ENCODE peak calls at places on chromosome 15, in four cellular contexts. T is HepG2, H is H1, Y is GM12878. Z is an unnamed sample.

GRCh38 chr15:41936649-41937567 is 35.4 kb downstream of the EHD4 start:
- DNase-seq in H (no peak), T (no peak), Y (no peak), Z (no peak)

GRCh38 chr15:56149071-56149470 is 94.6 kb downstream of the RFX7 start:
- DNase-seq in H (no peak), T (no peak), Y (no peak), Z (no peak)

GRCh38 chr15:67091966-67092677 is 26.7 kb downstream of the SMAD3 start:
- DNase-seq in Y (no peak), T (no peak), H (no peak), Z (no peak)

GRCh38 chr15:26628879-26629529 is 143.9 kb downstream of the GABRB3 start:
- DNase-seq in H (peak; percentile 51), T (no peak), Y (no peak), Z (no peak)

GRCh38 chr15:30065025-30065801 is 17.5 kb upstream of the GOLGA8J start:
- DNase-seq in Y (no peak), T (no peak), H (no peak), Z (no peak)

GRCh38 chr15:75027551-75027950 is 4.2 kb downstream of the PPCDC start:
- DNase-seq in T (no peak), H (no peak), Y (no peak), Z (no peak)

GRCh38 chr15:58136731-58137130 is 1.4 kb upstream of the AQP9 start:
- DNase-seq in H (no peak), Y (no peak), T (no peak), Z (no peak)

GRCh38 chr15:56524915-56525314 is 60.0 kb upstream of the MNS1 start:
- DNase-seq in Y (no peak), H (no peak), T (no peak), Z (no peak)

GRCh38 chr15:25248583-25249235 is 190.1 kb downstream of the UBE3A start:
- DNase-seq in H (no peak), Y (no peak), T (no peak), Z (no peak)

GRCh38 chr15:65096481-65097385 is 18.3 kb downstream of the UBAP1L start:
- DNase-seq in Y (no peak), H (no peak), T (no peak), Z (no peak)

GRCh38 chr15:63232400-63232799 is 43.0 kb downstream of the RAB8B start:
- DNase-seq in H (no peak), Y (no peak), T (no peak), Z (no peak)

GRCh38 chr15:45338417-45338816 is 39.9 kb downstream of the GATM start:
- DNase-seq in H (no peak), Y (no peak), T (peak; percentile 80), Z (no peak)

GRCh38 chr15:43441316-43441715 is 51.6 kb downstream of the TP53BP1 start:
- DNase-seq in H (no peak), T (peak; percentile 3), Y (no peak), Z (peak; percentile 22)

GRCh38 chr15:93151488-93151887 is 62.5 kb upstream of the RGMA start:
- DNase-seq in H (no peak), T (no peak), Y (no peak), Z (no peak)

GRCh38 chr15:40327338-40327917 is 3.9 kb downstream of the INAFM2 start:
- DNase-seq in H (no peak), Y (no peak), T (no peak), Z (no peak)

GRCh38 chr15:31357148-31357547 is 30.5 kb downstream of the KLF13 start:
- DNase-seq in H (no peak), T (no peak), Y (no peak), Z (no peak)

GRCh38 chr15:42147431-42147735 is 9.1 kb downstream of the PLA2G4F start:
- DNase-seq in T (no peak), Y (no peak), H (no peak), Z (no peak)

GRCh38 chr15:47422901-47423300 is 294.4 kb upstream of the SEMA6D start:
- DNase-seq in H (no peak), Y (no peak), T (no peak), Z (no peak)

GRCh38 chr15:53872410-53872809 is 105.8 kb upstream of the UNC13C start:
- DNase-seq in H (no peak), T (no peak), Y (no peak), Z (no peak)

GRCh38 chr15:25860885-25861866 is 2.0 kb downstream of the ATP10A start:
- DNase-seq in Y (no peak), H (no peak), T (no peak), Z (no peak)

GRCh38 chr15:40248006-40248783 is 9.3 kb downstream of the PAK6 start:
- DNase-seq in Y (no peak), T (no peak), H (no peak), Z (peak; percentile 84)

GRCh38 chr15:74167891-74168331 is 5.6 kb upstream of the ISLR start:
- DNase-seq in Y (no peak), H (no peak), T (no peak), Z (no peak)

GRCh38 chr15:59138243-59138642 is 33.3 kb downstream of the CCNB2 start:
- DNase-seq in Y (no peak), T (peak; percentile 54), H (peak; percentile 66), Z (peak; percentile 72)

GRCh38 chr15:99976811-99977271 is 243.6 kb upstream of the LYSMD4 start:
- DNase-seq in T (no peak), H (no peak), Y (no peak), Z (no peak)

GRCh38 chr15:43105077-43105769 is 615 bp downstream of the UBR1 start:
- DNase-seq in H (no peak), T (peak; percentile 9), Y (no peak), Z (peak; percentile 21)

GRCh38 chr15:54772663-54773062 is 424.1 kb downstream of the RSL24D1 start:
- DNase-seq in T (no peak), H (no peak), Y (no peak), Z (no peak)

GRCh38 chr15:100531823-100532222 is 3.1 kb upstream of the CERS3 start:
- DNase-seq in H (no peak), Y (no peak), T (no peak), Z (no peak)

GRCh38 chr15:57566840-57567239 is 24.9 kb upstream of the MYZAP start:
- DNase-seq in Y (no peak), H (no peak), T (no peak), Z (no peak)

DNA sequence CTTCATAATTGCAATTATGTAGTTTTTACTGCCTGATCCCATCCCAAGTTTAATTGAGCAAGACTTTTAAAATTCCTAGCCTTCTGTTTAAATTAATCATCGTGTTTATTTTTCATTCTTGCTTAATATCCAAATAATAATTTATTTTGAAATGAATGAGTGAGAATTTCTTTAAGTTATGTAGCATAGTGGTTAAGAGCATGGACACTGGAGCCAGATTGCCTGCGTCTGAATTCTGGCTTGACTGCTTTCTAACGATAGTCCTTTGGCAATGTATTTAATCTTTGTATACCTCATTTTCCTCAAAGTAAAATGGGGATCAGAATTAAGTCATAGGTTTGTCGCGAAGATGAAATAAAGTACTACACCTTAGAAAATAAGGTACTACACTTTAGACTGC is 71.4 kb downstream of the LRRC49 start:
- DNase-seq in T (no peak), H (no peak), Y (no peak), Z (no peak)
- TF ChIP-seq TCF12 in T (no peak), H (no peak), Y (no peak), Z (no peak)

DNA sequence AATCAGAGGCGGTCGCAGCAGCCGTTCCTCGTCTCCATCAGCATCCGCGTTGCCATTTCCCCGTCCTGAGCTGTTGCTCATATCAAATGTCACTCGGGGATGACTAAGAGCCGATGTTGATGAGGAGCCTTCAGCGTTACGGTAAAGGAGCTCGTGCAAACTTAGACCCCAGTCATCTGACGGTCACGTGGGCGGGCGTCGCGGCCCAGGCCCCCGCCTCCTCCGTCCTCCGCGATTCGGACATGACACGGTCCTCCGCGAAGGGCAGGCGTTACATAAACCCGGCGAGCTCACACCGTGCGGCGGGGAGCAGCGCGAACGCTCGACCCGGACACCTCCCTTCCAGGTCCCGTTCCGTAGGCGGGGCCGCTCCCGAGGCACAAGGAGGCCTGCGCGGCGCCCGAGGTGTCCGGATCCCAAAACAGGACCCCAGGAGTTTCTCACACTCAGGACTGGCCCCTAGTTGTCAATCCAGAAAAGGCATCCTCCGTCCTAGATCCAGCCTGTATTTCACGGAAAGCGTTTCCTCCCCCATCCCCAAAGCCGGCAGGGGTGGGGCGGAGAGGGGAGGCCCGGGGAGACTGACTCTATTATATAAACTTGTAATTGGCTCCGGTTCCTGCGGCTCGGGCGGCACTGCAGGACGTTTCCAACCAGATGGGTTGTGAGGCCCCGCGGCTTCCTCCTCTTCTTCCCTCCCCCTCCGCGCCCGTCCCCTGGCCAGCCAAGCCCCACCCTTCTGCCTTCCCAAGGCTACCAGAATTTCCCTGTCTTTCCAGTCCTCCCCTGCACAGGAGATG is 100.0 kb upstream of the IGF1R start:
- DNase-seq in T (no peak), H (peak; percentile 23), Y (no peak), Z (peak; percentile 64)
- TF ChIP-seq TCF12 in T (no peak), H (no peak), Y (no peak), Z (no peak)

DNA sequence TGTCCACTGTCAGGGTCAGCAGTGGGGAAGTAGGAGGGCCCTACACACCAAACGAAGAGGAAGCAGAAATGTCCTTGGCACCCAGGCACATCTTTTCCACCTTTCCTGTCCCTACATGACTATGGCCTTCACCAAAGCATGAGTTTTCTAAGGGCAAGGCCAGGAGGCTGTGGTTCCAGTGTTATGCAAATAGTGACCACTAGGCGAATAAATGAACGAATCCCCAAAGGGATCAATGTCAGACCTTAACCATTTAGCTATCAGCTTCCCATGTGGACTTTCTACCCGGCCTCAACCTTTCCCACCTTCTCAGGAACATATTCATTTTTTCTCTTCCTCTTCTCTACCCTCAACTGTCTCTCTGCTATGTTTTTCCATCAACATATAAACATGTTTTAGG is 63.1 kb downstream of the NTRK3 start:
- DNase-seq in T (peak; percentile 4), H (no peak), Y (no peak), Z (no peak)
- TF ChIP-seq TCF12 in T (no peak), H (no peak), Y (no peak), Z (no peak)

GRCh38 chr15:86711476-86711875 is 631.8 kb downstream of the AGBL1 start:
- DNase-seq in Y (no peak), H (no peak), T (no peak), Z (no peak)
- TF ChIP-seq TCF12 in Y (no peak), H (no peak), T (no peak), Z (no peak)

DNA sequence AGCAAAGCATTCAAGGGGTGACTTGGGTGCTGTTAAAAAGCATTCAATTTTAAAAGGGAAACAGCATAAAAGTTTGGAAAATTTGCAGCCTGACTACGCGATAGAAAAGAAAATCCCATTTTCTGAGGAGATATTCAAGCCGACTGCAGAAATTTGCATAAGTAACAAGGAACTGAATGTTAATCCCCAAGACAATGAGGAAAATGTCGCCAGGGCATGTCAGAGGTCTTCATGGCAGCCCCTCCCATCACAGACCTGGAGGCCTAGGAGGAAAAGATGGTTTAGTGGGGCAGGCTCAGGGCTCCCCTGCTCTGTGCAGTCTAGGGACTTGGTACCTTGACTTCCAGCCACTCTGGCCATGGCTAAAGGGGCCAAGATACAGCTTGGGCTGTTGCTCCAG is 93.1 kb downstream of the ISL2 start:
- DNase-seq in Y (no peak), H (no peak), T (no peak), Z (no peak)
- TF ChIP-seq TCF12 in Y (no peak), H (no peak), T (no peak), Z (no peak)

Z was measured in SK-N-SH.